ENCODE peak calls at places on chromosomes 11 and 22, in seven cellular contexts. F is body of pancreas, I is NCI-H1930, N is neural progenitor cell, S is Peyer's patch, V is fibroblast of mammary gland, O is Caki2. R is an unnamed sample.

GRCh38 chr11:105573091-105573490 is 36.8 kb upstream of the GRIA4 start:
- DNase-seq in F (no peak), I (no peak), N (no peak), S (no peak), V (no peak), O (no peak), R (no peak)

GRCh38 chr11:11297578-11297977 is 55.5 kb downstream of the CSNK2A3 start:
- DNase-seq in F (no peak), I (no peak), N (no peak), S (no peak), V (peak; percentile 38), O (no peak), R (no peak)

GRCh38 chr22:26565889-26566288 is 24.0 kb downstream of the TPST2 start:
- DNase-seq in F (no peak), I (no peak), N (no peak), S (no peak), V (no peak), O (no peak), R (no peak)

GRCh38 chr11:27926981-27927481 is 180.9 kb downstream of the KIF18A start:
- DNase-seq in F (no peak), I (no peak), N (no peak), S (no peak), V (peak; percentile 67), O (peak; percentile 73), R (no peak)

GRCh38 chr22:24190566-24191208 is 9.4 kb downstream of the SUSD2 start:
- DNase-seq in F (no peak), I (no peak), N (no peak), S (no peak), V (no peak), O (no peak), R (no peak)

GRCh38 chr11:23903044-23903704 is 593.7 kb upstream of the LUZP2 start:
- DNase-seq in F (no peak), I (no peak), N (no peak), S (no peak), V (peak; percentile 82), O (peak; percentile 56), R (peak; percentile 70)

GRCh38 chr22:39924286-39924685 is 23.4 kb downstream of the GRAP2 start:
- DNase-seq in F (no peak), I (no peak), N (no peak), S (no peak), V (no peak), O (no peak), R (no peak)

GRCh38 chr22:33114570-33114969 is 56.4 kb upstream of the SYN3 start:
- DNase-seq in F (no peak), I (no peak), N (no peak), S (no peak), V (no peak), O (no peak), R (no peak)

GRCh38 chr22:45164217-45165123 is 745 bp downstream of the NUP50 start:
- DNase-seq in F (peak; percentile 12), I (no peak), N (peak; percentile 68), S (no peak), V (peak; percentile 16), O (peak; percentile 13), R (no peak)

GRCh38 chr22:29310863-29311339 is 4.5 kb downstream of the GAS2L1 start:
- DNase-seq in F (peak; percentile 97), I (no peak), N (peak; percentile 83), S (peak; percentile 92), V (peak; percentile 96), O (peak; percentile 95), R (peak; percentile 96)

GRCh38 chr11:124622531-124623451 is at the start of gene TBRG1:
- DNase-seq in F (peak; percentile 89), I (peak; percentile 86), N (peak; percentile 92), S (peak; percentile 95), V (peak; percentile 89), O (peak; percentile 83), R (peak; percentile 85)

GRCh38 chr11:83865636-83866461 is 579.7 kb upstream of the CCDC90B start:
- DNase-seq in F (no peak), I (no peak), N (no peak), S (no peak), V (peak; percentile 72), O (peak; percentile 54), R (no peak)

GRCh38 chr11:7904910-7905309 is 26.2 kb downstream of the OR10A6 start:
- DNase-seq in F (no peak), I (no peak), N (peak; percentile 33), S (no peak), V (peak; percentile 55), O (no peak), R (peak; percentile 20)

GRCh38 chr22:48138855-48139254 is 1376.4 kb downstream of the TBC1D22A start:
- DNase-seq in F (no peak), I (no peak), N (no peak), S (no peak), V (no peak), O (no peak), R (no peak)

GRCh38 chr11:130181295-130182272 is 22.0 kb downstream of the ST14 start:
- DNase-seq in F (peak; percentile 85), I (no peak), N (no peak), S (peak; percentile 91), V (peak; percentile 83), O (peak; percentile 73), R (no peak)

GRCh38 chr11:6632116-6633073 is 13.2 kb upstream of the TPP1 start:
- DNase-seq in F (no peak), I (no peak), N (no peak), S (no peak), V (no peak), O (no peak), R (no peak)

GRCh38 chr11:57644748-57645715 is 4.7 kb downstream of the YPEL4 start:
- DNase-seq in F (peak; percentile 86), I (peak; percentile 63), N (peak; percentile 92), S (peak; percentile 94), V (peak; percentile 73), O (peak; percentile 38), R (no peak)

GRCh38 chr11:62137276-62137861 is 13.6 kb downstream of the INCENP start:
- DNase-seq in F (no peak), I (no peak), N (no peak), S (peak; percentile 26), V (no peak), O (no peak), R (no peak)

GRCh38 chr11:7019500-7020182 is 505 bp downstream of the ZNF214 start:
- DNase-seq in F (peak; percentile 8), I (no peak), N (peak; percentile 67), S (no peak), V (peak; percentile 18), O (no peak), R (no peak)